ENCODE peak calls at places on chromosome 16, in nine cellular contexts. T is testis; U is heart right ventricle; Q is stomach; X is CD8-positive, alpha-beta T cell; J is right atrium auricular region; M is left ventricle myocardium inferior; P is right cardiac atrium; B is CD8-positive, alpha-beta memory T cell. I is an unnamed sample.
A peak's percentile ranks its signal among the peaks of the same experiment; 100 is the strongest.

GRCh38 chr16:66508261-66508913 is 41.5 kb downstream of the TK2 start:
- DNase-seq in T (no peak), U (no peak), Q (peak; percentile 37), X (no peak), J (no peak), M (no peak), P (no peak), B (no peak), I (no peak)

GRCh38 chr16:72285324-72285723 is 113.4 kb upstream of the PMFBP1 start:
- DNase-seq in T (no peak), U (no peak), Q (no peak), X (no peak), J (no peak), M (no peak), P (no peak), B (no peak), I (no peak)

GRCh38 chr16:65098916-65099315 is 22.9 kb downstream of the CDH11 start:
- DNase-seq in T (no peak), U (no peak), Q (no peak), X (no peak), J (no peak), M (no peak), P (no peak), B (no peak), I (no peak)

GRCh38 chr16:53372942-53373871 is 61.1 kb upstream of the RBL2 start:
- DNase-seq in T (peak; percentile 69), U (no peak), Q (peak; percentile 85), X (peak; percentile 77), J (no peak), M (no peak), P (no peak), B (peak; percentile 89), I (peak; percentile 84)

GRCh38 chr16:81275795-81276194 is 37.3 kb downstream of the BCO1 start:
- DNase-seq in T (no peak), U (no peak), Q (peak; percentile 68), X (no peak), J (no peak), M (no peak), P (no peak), B (no peak), I (no peak)

GRCh38 chr16:80369559-80369958 is 171.2 kb upstream of the DYNLRB2 start:
- DNase-seq in T (peak; percentile 69), U (no peak), Q (peak; percentile 55), X (no peak), J (peak; percentile 63), M (no peak), P (peak; percentile 32), B (no peak), I (no peak)

GRCh38 chr16:88455610-88456355 is 2.7 kb downstream of the ZFPM1 start:
- DNase-seq in T (peak; percentile 50), U (no peak), Q (peak; percentile 49), X (peak; percentile 61), J (no peak), M (no peak), P (peak; percentile 53), B (peak; percentile 50), I (peak; percentile 51)

GRCh38 chr16:81745704-81746558 is 33.2 kb upstream of the PLCG2 start:
- DNase-seq in T (peak; percentile 84), U (peak; percentile 71), Q (peak; percentile 71), X (peak; percentile 74), J (peak; percentile 67), M (peak; percentile 75), P (peak; percentile 65), B (peak; percentile 70), I (peak; percentile 71)

GRCh38 chr16:87186876-87187533 is 130.2 kb downstream of the C16orf95 start:
- DNase-seq in T (no peak), U (no peak), Q (no peak), X (no peak), J (no peak), M (no peak), P (no peak), B (no peak), I (no peak)

GRCh38 chr16:27625050-27625697 is 75.2 kb downstream of the KATNIP start:
- DNase-seq in T (no peak), U (peak; percentile 18), Q (no peak), X (no peak), J (no peak), M (no peak), P (peak; percentile 25), B (no peak), I (no peak)

GRCh38 chr16:7209598-7209997 is 123.0 kb upstream of the RBFOX1 start:
- DNase-seq in T (no peak), U (no peak), Q (no peak), X (no peak), J (no peak), M (no peak), P (no peak), B (no peak), I (no peak)

GRCh38 chr16:58025351-58026138 is at the start of gene MMP15:
- DNase-seq in T (peak; percentile 87), U (peak; percentile 80), Q (peak; percentile 94), X (peak; percentile 48), J (no peak), M (peak; percentile 79), P (peak; percentile 78), B (peak; percentile 50), I (peak; percentile 42)

GRCh38 chr16:8237452-8237851 is 352.9 kb downstream of the TMEM114 start:
- DNase-seq in T (no peak), U (no peak), Q (no peak), X (no peak), J (no peak), M (no peak), P (no peak), B (no peak), I (no peak)

GRCh38 chr16:82031116-82032084 is 3.7 kb upstream of the HSD17B2 start:
- DNase-seq in T (no peak), U (no peak), Q (no peak), X (no peak), J (no peak), M (no peak), P (no peak), B (no peak), I (no peak)

DNA sequence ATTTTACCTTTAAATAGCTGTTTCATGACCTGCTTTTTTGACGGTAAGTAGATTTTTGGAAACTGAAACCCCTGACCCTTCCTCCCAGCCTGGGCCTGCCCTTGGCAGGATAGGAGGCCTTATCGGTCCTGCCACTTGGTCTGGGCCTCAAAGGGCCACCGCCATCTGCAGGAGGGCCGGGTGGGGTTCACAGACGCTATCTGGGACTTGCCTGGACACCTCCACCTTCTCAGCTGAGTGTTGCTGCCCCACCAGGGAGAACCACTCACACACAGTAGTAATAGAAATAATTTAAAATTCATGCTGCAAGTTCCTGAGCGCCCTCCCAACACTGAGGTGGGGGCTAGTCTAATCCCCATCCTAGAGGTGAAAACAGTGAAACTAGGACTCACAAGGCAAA is 4.6 kb upstream of the NPRL3 start:
- DNase-seq in T (no peak), U (no peak), Q (no peak), X (no peak), J (no peak), M (no peak), P (no peak), B (no peak), I (no peak)
- H3K27ac ChIP-seq in T (no peak overlapping the region), U (no peak overlapping the region), Q (no peak overlapping the region), X (no peak overlapping the region), J (no peak overlapping the region), M (no peak overlapping the region), P (no peak overlapping the region), B (peak overlapping the region; percentile 70), I (no peak overlapping the region)

DNA sequence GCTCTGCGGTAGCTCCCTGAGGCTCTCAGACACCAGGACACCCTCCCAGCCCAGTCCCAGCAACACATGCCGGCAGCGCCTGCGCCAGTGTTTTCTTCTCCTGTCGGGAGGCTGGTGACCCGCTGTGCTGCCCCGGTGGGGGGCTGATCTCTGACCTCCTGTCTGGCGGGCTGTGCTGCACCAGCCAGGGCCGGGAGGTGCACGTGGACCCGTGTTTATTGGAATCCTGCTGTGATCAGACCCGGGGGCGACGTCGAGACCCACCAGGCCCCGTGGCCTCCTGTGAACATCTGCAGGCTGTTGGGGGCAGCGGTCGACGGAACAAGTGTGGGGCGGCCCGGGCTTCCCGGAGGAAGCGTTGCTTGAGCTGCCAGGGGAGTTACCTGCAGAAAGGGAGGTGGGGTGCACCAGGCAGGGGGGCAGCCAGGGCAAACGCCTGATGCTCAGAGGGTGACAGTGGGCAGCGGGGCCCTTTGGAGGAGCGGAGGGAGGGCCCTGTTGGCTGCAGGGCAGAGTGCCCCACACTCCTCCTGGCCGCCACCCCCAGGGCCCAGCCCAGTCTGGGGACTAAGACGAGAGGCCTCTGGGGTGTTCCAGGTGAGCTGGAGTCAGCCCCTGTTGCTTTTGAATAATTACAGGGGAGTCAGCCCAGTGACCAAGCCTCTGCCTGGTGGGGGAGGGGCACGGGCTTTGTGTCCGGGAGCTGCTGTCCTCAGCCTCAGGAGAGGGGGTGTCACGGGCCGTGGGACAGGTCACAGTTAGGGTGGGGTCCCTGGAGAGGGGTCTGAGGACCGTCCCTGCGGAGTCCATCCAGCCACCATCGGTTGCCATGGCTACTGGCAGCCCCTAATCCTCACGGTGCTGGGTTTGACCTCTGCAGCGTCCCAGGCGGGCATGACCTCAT is 2.2 kb upstream of the SSTR5 start:
- DNase-seq in T (no peak), U (no peak), Q (no peak), X (no peak), J (no peak), M (no peak), P (no peak), B (no peak), I (no peak)
- H3K27me3 ChIP-seq in T (no peaks in the 10 kb centered on the region), U (peaks cover 99% of the 10 kb centered on the region), Q (peaks cover 39% of the 10 kb centered on the region), X (no peaks in the 10 kb centered on the region), J (no peaks in the 10 kb centered on the region), M (peaks cover 100% of the 10 kb centered on the region), P (no peaks in the 10 kb centered on the region), B (peaks cover 4% of the 10 kb centered on the region), I (peaks cover 66% of the 10 kb centered on the region)

GRCh38 chr16:22366889-22367288 is 7.5 kb downstream of the CDR2 start:
- DNase-seq in T (no peak), U (no peak), Q (no peak), X (no peak), J (no peak), M (no peak), P (no peak), B (no peak), I (no peak)
- H3K27ac ChIP-seq in T (no peak overlapping the region), U (no peak overlapping the region), Q (peak overlapping the region; percentile 5), X (no peak overlapping the region), J (no peak overlapping the region), M (no peak overlapping the region), P (no peak overlapping the region), B (no peak overlapping the region), I (no peak overlapping the region)

GRCh38 chr16:49344401-49344800 is 29.2 kb upstream of the C16orf78 start:
- DNase-seq in T (no peak), U (no peak), Q (no peak), X (no peak), J (no peak), M (no peak), P (no peak), B (no peak), I (no peak)

GRCh38 chr16:49342336-49343265 is 31.0 kb upstream of the C16orf78 start:
- DNase-seq in T (no peak), U (no peak), Q (no peak), X (no peak), J (peak; percentile 18), M (no peak), P (no peak), B (no peak), I (no peak)

GRCh38 chr16:49340466-49340865 is 33.1 kb upstream of the C16orf78 start:
- DNase-seq in T (no peak), U (no peak), Q (no peak), X (no peak), J (peak; percentile 26), M (no peak), P (no peak), B (no peak), I (no peak)

GRCh38 chr16:49343291-49343690 is 30.3 kb upstream of the C16orf78 start:
- DNase-seq in T (no peak), U (no peak), Q (no peak), X (no peak), J (peak; percentile 46), M (no peak), P (no peak), B (no peak), I (no peak)

GRCh38 chr16:49341706-49342105 is 31.9 kb upstream of the C16orf78 start:
- DNase-seq in T (no peak), U (no peak), Q (no peak), X (no peak), J (peak; percentile 23), M (no peak), P (no peak), B (no peak), I (no peak)
- H3K27me3 ChIP-seq in T (no peaks in the 10 kb centered on the region), U (peaks cover 48% of the 10 kb centered on the region), Q (no peaks in the 10 kb centered on the region), X (no peaks in the 10 kb centered on the region), J (no peaks in the 10 kb centered on the region), M (peaks cover 97% of the 10 kb centered on the region), P (no peaks in the 10 kb centered on the region), B (no peaks in the 10 kb centered on the region), I (no peaks in the 10 kb centered on the region)